ENCODE peak calls at places on chromosomes 12 and 14, in six cellular contexts. I is activated naive CD8-positive, alpha-beta T cell treated with anti-CD3 and anti-CD28 coated beads, Interleukin-2, amount 50 U/mL, for 24 hours; M is NCI-H1092; P is GM12891; Q is fibroblast of lung; B is CD8-positive, alpha-beta T cell. V is an unnamed sample.

GRCh38 chr12:2112401-2112800 is 59.6 kb downstream of the CACNA1C start:
- DNase-seq in I (no peak), M (no peak), P (no peak), Q (no peak), B (no peak), V (no peak)

GRCh38 chr14:35509846-35510245 is 24.1 kb upstream of the INSM2 start:
- DNase-seq in I (no peak), M (no peak), P (no peak), Q (no peak), B (no peak), V (no peak)

GRCh38 chr14:65128096-65128495 is 25.8 kb upstream of the MAX start:
- DNase-seq in I (no peak), M (no peak), P (no peak), Q (peak), B (no peak), V (no peak)

GRCh38 chr12:128969480-128970055 is 116.3 kb downstream of the GLT1D1 start:
- DNase-seq in I (peak), M (peak), P (peak), Q (no peak), B (no peak), V (peak)

GRCh38 chr14:24673534-24674203 is 39.7 kb upstream of the GZMB start:
- DNase-seq in I (peak), M (no peak), P (no peak), Q (no peak), B (peak), V (no peak)

GRCh38 chr12:83996671-83997070 is 915.9 kb downstream of the SLC6A15 start:
- DNase-seq in I (no peak), M (no peak), P (no peak), Q (peak), B (no peak), V (no peak)

GRCh38 chr12:124745891-124746570 is 117.6 kb downstream of the SCARB1 start:
- DNase-seq in I (peak), M (peak), P (peak), Q (peak), B (no peak), V (peak)

GRCh38 chr14:26595922-26596721 is 1.7 kb downstream of the NOVA1 start:
- DNase-seq in I (no peak), M (no peak), P (no peak), Q (peak), B (no peak), V (no peak)

GRCh38 chr12:68855111-68855510 is 47.1 kb downstream of the MDM2 start:
- DNase-seq in I (no peak), M (no peak), P (no peak), Q (no peak), B (no peak), V (no peak)

GRCh38 chr12:45008211-45008610 is 42.7 kb downstream of the DBX2 start:
- DNase-seq in I (no peak), M (no peak), P (no peak), Q (no peak), B (no peak), V (no peak)

GRCh38 chr12:109878247-109878625 is 2.1 kb downstream of the GLTP start:
- DNase-seq in I (no peak), M (no peak), P (no peak), Q (no peak), B (no peak), V (no peak)

GRCh38 chr12:130710733-130711080 is 5.4 kb downstream of the RIMBP2 start:
- DNase-seq in I (no peak), M (no peak), P (no peak), Q (no peak), B (no peak), V (no peak)

GRCh38 chr12:97404549-97404948 is 58.1 kb upstream of the RMST start:
- DNase-seq in I (peak), M (peak), P (peak), Q (peak), B (no peak), V (peak)

GRCh38 chr12:80676856-80677255 is 30.6 kb upstream of the MYF6 start:
- DNase-seq in I (no peak), M (no peak), P (no peak), Q (no peak), B (no peak), V (no peak)